ENCODE peak calls at places on chromosomes 16 and 17, in ten cellular contexts. I is heart left ventricle; K is pancreas; X is OCI-LY7; F is GM23338; S is ovary; Z is naive thymus-derived CD4-positive, alpha-beta T cell; J is GM23248; E is mammary epithelial cell; P is cardiac muscle cell. H is an unnamed sample. For H3K36me3 and H3K4me1, the result is how much of the 10 kb centered on the place peaks cover.

GRCh38 chr16:14057878-14058382 is 13.2 kb upstream of the MRTFB start:
- DNase-seq in P (no peak), X (no peak), F (no peak), Z (no peak), K (no peak), I (peak), S (no peak), J (no peak), E (no peak), H (peak)

GRCh38 chr17:63102034-63102433 is 136.0 kb downstream of the TANC2 start:
- DNase-seq in X (no peak), Z (no peak), F (peak), J (no peak), S (no peak), P (no peak), E (no peak), K (no peak), I (no peak), H (no peak)

GRCh38 chr16:86572041-86572521 is 5.5 kb downstream of the FOXC2 start:
- DNase-seq in K (no peak), Z (no peak), S (no peak), J (no peak), F (no peak), P (no peak), X (no peak), E (no peak), I (no peak), H (no peak)

GRCh38 chr17:7114241-7114874 is at the start of gene ASGR2:
- DNase-seq in J (no peak), I (no peak), S (no peak), Z (no peak), F (no peak), X (no peak), K (no peak), P (no peak), E (no peak), H (no peak)

GRCh38 chr17:50060951-50061712 is 5.2 kb downstream of the ITGA3 start:
- DNase-seq in F (no peak), P (peak), J (peak), I (peak), E (peak), K (no peak), Z (no peak), X (no peak), S (peak), H (peak)

GRCh38 chr17:55005520-55005919 is 37.0 kb downstream of the STXBP4 start:
- DNase-seq in S (no peak), E (peak), K (no peak), X (peak), P (peak), Z (no peak), J (peak), F (peak), I (no peak), H (no peak)

GRCh38 chr17:50375858-50376538 is 3.0 kb downstream of the EME1 start:
- DNase-seq in K (no peak), S (no peak), E (no peak), X (no peak), P (no peak), F (no peak), Z (no peak), I (no peak), J (no peak), H (no peak)

GRCh38 chr16:26993511-26993910 is 73.2 kb upstream of the C16orf82 start:
- DNase-seq in Z (no peak), I (no peak), X (no peak), P (no peak), S (no peak), F (no peak), K (no peak), E (no peak), J (peak), H (no peak)

GRCh38 chr16:55809386-55809785 is 23.5 kb downstream of the CES1 start:
- DNase-seq in Z (no peak), S (no peak), F (peak), J (no peak), X (no peak), E (no peak), I (no peak), K (no peak), P (no peak), H (no peak)
- H3K27ac ChIP-seq in Z (no peak), S (no peak), F (no peak), J (no peak), X (no peak), E (no peak), I (no peak), K (no peak), P (no peak), H (no peak)

DNA sequence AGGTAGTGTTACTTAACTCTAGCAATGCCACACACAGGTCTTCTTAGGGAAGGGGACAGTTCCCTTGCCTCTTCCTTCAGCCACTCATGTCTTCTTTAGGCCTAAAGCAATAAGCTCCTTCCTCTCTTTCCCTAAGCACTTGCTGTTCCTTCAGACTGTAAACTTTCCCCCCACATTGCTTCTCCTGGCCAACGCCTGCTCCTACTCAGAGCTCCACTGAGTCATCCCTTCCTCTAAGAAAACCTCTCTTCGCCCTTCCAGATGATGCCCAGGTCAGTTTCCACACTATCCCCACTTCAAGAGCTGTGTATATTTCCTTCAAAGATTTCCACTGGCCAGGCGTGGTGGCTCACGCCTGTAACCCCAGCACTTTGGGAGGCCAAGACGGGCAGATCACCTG is 12.5 kb upstream of the EPOP start:
- DNase-seq in I (no peak), K (no peak), S (no peak), X (no peak), J (peak), Z (no peak), P (no peak), F (no peak), E (no peak), H (no peak)
- H3K36me3 ChIP-seq in I (under half), K (under half), S (under half), X (under half), J (under half), Z (under half), P (under half), F (under half), E (under half), H (under half)

GRCh38 chr17:73145641-73146040 is 19.2 kb upstream of the SSTR2 start:
- DNase-seq in K (no peak), E (no peak), S (no peak), I (no peak), P (no peak), Z (no peak), F (no peak), X (no peak), J (no peak), H (no peak)

GRCh38 chr17:73151888-73152633 is 12.7 kb upstream of the SSTR2 start:
- DNase-seq in F (no peak), E (no peak), J (no peak), X (no peak), P (no peak), K (peak), Z (no peak), S (no peak), I (no peak), H (no peak)

GRCh38 chr17:73142763-73143395 is 21.9 kb upstream of the SSTR2 start:
- DNase-seq in S (no peak), E (peak), I (no peak), X (no peak), Z (no peak), K (no peak), F (no peak), P (no peak), J (peak), H (no peak)

GRCh38 chr17:73148540-73149334 is 16.1 kb upstream of the SSTR2 start:
- DNase-seq in J (no peak), F (no peak), I (no peak), Z (no peak), X (no peak), P (no peak), K (no peak), E (no peak), S (no peak), H (no peak)
- H3K4me1 ChIP-seq in J (under half), F (under half), I (under half), Z (under half), X (under half), P (under half), K (under half), E (under half), S (under half), H (under half)

DNA sequence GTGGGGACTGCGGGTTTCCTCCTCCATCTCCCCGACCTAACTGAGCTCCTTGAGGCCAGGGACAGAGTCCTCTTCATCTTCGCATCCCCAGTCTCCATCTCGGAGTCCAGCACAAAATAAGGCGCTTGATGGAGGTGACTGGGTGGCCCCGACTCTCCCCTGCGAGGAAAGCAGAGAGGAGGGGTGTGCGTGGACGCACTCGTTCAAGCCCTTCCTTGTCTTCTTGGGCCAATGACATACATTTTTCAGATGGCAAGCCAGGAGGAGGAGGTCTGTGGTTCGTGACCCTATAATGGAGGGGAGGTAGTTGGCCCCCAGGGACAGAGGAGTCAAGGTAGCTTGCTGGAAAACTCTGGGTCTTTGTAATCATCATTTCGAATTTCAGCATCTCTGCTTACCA is 17.2 kb downstream of the CRISPLD2 start:
- DNase-seq in F (no peak), X (no peak), E (no peak), K (no peak), P (no peak), Z (no peak), J (no peak), I (no peak), S (no peak), H (no peak)
- H3K27ac ChIP-seq in F (no peak), X (no peak), E (no peak), K (peak), P (no peak), Z (no peak), J (peak), I (peak), S (peak), H (peak)

GRCh38 chr16:68147438-68147837 is 62.3 kb downstream of the NFATC3 start:
- DNase-seq in I (no peak), J (no peak), S (no peak), F (no peak), E (peak), X (no peak), P (no peak), K (no peak), Z (no peak), H (no peak)

GRCh38 chr16:68149596-68149995 is 64.4 kb downstream of the NFATC3 start:
- DNase-seq in F (no peak), X (no peak), Z (no peak), I (no peak), S (no peak), E (no peak), J (no peak), P (no peak), K (no peak), H (no peak)

GRCh38 chr16:68144008-68144407 is 58.8 kb downstream of the NFATC3 start:
- DNase-seq in Z (no peak), E (no peak), I (no peak), F (no peak), S (no peak), P (no peak), X (no peak), K (no peak), J (peak), H (no peak)

GRCh38 chr16:68146583-68146982 is 61.4 kb downstream of the NFATC3 start:
- DNase-seq in J (peak), I (no peak), F (peak), S (no peak), K (no peak), X (no peak), P (peak), Z (no peak), E (no peak), H (no peak)
- H3K36me3 ChIP-seq in J (under half), I (under half), F (under half), S (under half), K (under half), X (under half), P (under half), Z (under half), E (under half), H (under half)

DNA sequence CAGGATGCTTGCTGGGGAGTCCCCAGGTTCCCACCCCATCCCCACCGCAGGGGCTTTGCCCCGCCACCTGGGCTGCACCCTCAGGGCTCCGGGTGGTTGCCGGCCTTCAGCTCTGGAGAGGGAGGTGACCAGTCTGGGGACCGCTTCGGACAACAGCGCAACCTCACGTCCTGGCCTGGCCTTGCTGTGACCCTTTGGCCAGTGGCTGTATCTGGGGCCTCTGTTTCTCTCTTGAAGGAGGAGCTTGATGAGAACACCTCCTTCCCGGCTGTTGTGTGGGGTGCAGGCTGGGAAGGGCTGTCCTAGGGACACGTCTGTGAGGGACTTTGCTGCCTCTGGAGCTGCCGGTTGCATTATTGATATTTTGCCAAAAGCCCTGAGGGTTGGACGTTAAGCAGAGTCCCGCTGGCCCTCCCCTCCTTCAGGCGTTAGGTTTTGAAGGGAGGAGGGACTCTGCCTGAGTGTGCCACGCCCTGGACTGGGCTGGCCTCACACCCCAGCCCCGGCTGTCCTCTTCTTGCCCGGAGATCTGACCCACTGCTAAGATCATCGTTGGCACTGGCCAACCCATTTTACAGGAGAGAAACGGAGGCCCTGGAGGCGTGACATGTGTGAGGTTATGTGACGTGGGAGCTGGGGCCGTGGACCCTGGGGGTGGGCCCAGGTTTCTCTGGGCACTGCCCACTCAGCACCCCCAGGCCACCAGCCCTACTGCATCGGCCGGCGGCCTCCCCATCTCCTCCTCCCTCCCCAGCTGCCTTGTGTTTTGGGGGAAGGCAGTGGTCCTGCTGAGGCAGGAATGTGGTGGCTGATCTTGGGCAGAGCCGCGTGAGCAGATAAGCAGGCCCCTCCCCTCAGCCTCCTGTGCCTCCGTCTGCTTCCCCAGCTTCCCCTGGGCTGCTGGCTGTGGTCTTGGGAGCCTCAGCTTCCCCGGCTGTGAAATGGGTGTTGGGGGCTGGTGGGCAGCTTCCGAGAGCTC is 8.5 kb downstream of the ZFPM1 start:
- DNase-seq in Z (no peak), F (peak), P (peak), X (no peak), I (no peak), S (no peak), J (no peak), E (no peak), K (peak), H (no peak)
- H3K4me1 ChIP-seq in Z (under half), F (under half), P (under half), X (under half), I (under half), S (under half), J (under half), E (under half), K (under half), H (under half)

GRCh38 chr17:73855933-73856332 is 211.7 kb upstream of the SDK2 start:
- DNase-seq in F (no peak), P (no peak), E (peak), K (no peak), I (no peak), Z (no peak), X (no peak), S (no peak), J (peak), H (no peak)
- H3K27ac ChIP-seq in F (no peak), P (no peak), E (no peak), K (no peak), I (no peak), Z (no peak), X (no peak), S (no peak), J (no peak), H (no peak)

GRCh38 chr16:23072769-23073549 is 76.3 kb downstream of the USP31 start:
- DNase-seq in I (no peak), P (no peak), Z (no peak), S (no peak), J (peak), F (peak), E (peak), X (no peak), K (no peak), H (no peak)
- H3K36me3 ChIP-seq in I (under half), P (under half), Z (under half), S (under half), J (under half), F (under half), E (under half), X (under half), K (under half), H (under half)

GRCh38 chr17:64155090-64155630 is 25.2 kb upstream of the ERN1 start:
- DNase-seq in P (no peak), Z (peak), S (no peak), J (no peak), X (no peak), I (no peak), K (no peak), E (no peak), F (no peak), H (no peak)
- H3K4me1 ChIP-seq in P (under half), Z (under half), S (under half), J (under half), X (under half), I (half or more), K (half or more), E (under half), F (under half), H (half or more)

GRCh38 chr17:4790705-4791088 is 1.9 kb downstream of the GLTPD2 start:
- DNase-seq in X (no peak), I (no peak), K (no peak), S (no peak), P (no peak), Z (no peak), E (no peak), F (no peak), J (no peak), H (no peak)
- H3K27ac ChIP-seq in X (no peak), I (peak), K (peak), S (no peak), P (no peak), Z (peak), E (peak), F (no peak), J (peak), H (peak)

H was measured in thoracic aorta.